ENCODE peak calls at places on chromosomes 1 and 21, in ten cellular contexts. One of them, this sample, is unnamed.

GRCh38 chr1:152459596-152460528 is 45.8 kb upstream of the CRNN start:
- DNase-seq in small intestine: peak; percentile 63
- DNase-seq in cardiac muscle cell: no peak
- DNase-seq in kidney: no peak
- DNase-seq in SJCRH30: peak; percentile 72
- DNase-seq in A549: peak; percentile 83
- DNase-seq in spleen: peak; percentile 89
- DNase-seq in ascending aorta: peak; percentile 76
- DNase-seq in Peyer's patch: peak; percentile 77
- DNase-seq in aorta: peak; percentile 90
- DNase-seq in this sample: peak; percentile 78

GRCh38 chr1:151816964-151817730 is 11.9 kb upstream of the LINGO4 start:
- DNase-seq in spleen: no peak
- DNase-seq in SJCRH30: peak; percentile 61
- DNase-seq in aorta: peak; percentile 46
- DNase-seq in Peyer's patch: no peak
- DNase-seq in A549: no peak
- DNase-seq in ascending aorta: no peak
- DNase-seq in small intestine: no peak
- DNase-seq in cardiac muscle cell: no peak
- DNase-seq in kidney: no peak
- DNase-seq in this sample: no peak

GRCh38 chr1:58136502-58136901 is 410.0 kb downstream of the OMA1 start:
- DNase-seq in cardiac muscle cell: no peak
- DNase-seq in small intestine: no peak
- DNase-seq in aorta: no peak
- DNase-seq in spleen: no peak
- DNase-seq in A549: no peak
- DNase-seq in SJCRH30: no peak
- DNase-seq in ascending aorta: no peak
- DNase-seq in Peyer's patch: no peak
- DNase-seq in kidney: no peak
- DNase-seq in this sample: no peak

GRCh38 chr1:31617917-31618746 is 643 bp downstream of the HCRTR1 start:
- DNase-seq in A549: peak; percentile 27
- DNase-seq in spleen: no peak
- DNase-seq in small intestine: peak; percentile 18
- DNase-seq in cardiac muscle cell: peak; percentile 79
- DNase-seq in SJCRH30: peak; percentile 63
- DNase-seq in aorta: peak; percentile 87
- DNase-seq in ascending aorta: no peak
- DNase-seq in kidney: peak; percentile 82
- DNase-seq in Peyer's patch: no peak
- DNase-seq in this sample: peak; percentile 64

GRCh38 chr21:46195595-46196195 is 11.4 kb upstream of the SPATC1L start:
- DNase-seq in A549: no peak
- DNase-seq in kidney: no peak
- DNase-seq in SJCRH30: no peak
- DNase-seq in small intestine: no peak
- DNase-seq in spleen: no peak
- DNase-seq in Peyer's patch: no peak
- DNase-seq in ascending aorta: no peak
- DNase-seq in aorta: peak; percentile 49
- DNase-seq in cardiac muscle cell: no peak
- DNase-seq in this sample: peak; percentile 11

GRCh38 chr21:32772281-32773047 is 909 bp upstream of the PAXBP1 start:
- DNase-seq in A549: no peak
- DNase-seq in small intestine: peak; percentile 77
- DNase-seq in cardiac muscle cell: peak; percentile 13
- DNase-seq in kidney: no peak
- DNase-seq in SJCRH30: peak; percentile 28
- DNase-seq in spleen: peak; percentile 81
- DNase-seq in Peyer's patch: peak; percentile 29
- DNase-seq in ascending aorta: no peak
- DNase-seq in aorta: no peak
- DNase-seq in this sample: peak; percentile 56

GRCh38 chr1:115753371-115753770 is 15.1 kb downstream of the CASQ2 start:
- DNase-seq in spleen: no peak
- DNase-seq in SJCRH30: peak; percentile 55
- DNase-seq in kidney: no peak
- DNase-seq in ascending aorta: no peak
- DNase-seq in Peyer's patch: no peak
- DNase-seq in cardiac muscle cell: no peak
- DNase-seq in A549: no peak
- DNase-seq in small intestine: no peak
- DNase-seq in aorta: no peak
- DNase-seq in this sample: no peak

GRCh38 chr1:8740034-8740449 is 77.4 kb downstream of the RERE start:
- DNase-seq in small intestine: no peak
- DNase-seq in spleen: no peak
- DNase-seq in kidney: no peak
- DNase-seq in aorta: no peak
- DNase-seq in SJCRH30: peak; percentile 48
- DNase-seq in Peyer's patch: no peak
- DNase-seq in A549: no peak
- DNase-seq in cardiac muscle cell: no peak
- DNase-seq in ascending aorta: no peak
- DNase-seq in this sample: no peak

GRCh38 chr1:203934027-203934426 is 72.6 kb downstream of the SNRPE start:
- DNase-seq in A549: no peak
- DNase-seq in small intestine: no peak
- DNase-seq in SJCRH30: no peak
- DNase-seq in cardiac muscle cell: no peak
- DNase-seq in aorta: no peak
- DNase-seq in ascending aorta: no peak
- DNase-seq in kidney: no peak
- DNase-seq in spleen: no peak
- DNase-seq in Peyer's patch: no peak
- DNase-seq in this sample: no peak

GRCh38 chr1:203932559-203932958 is 71.2 kb downstream of the SNRPE start:
- DNase-seq in A549: no peak
- DNase-seq in aorta: no peak
- DNase-seq in ascending aorta: no peak
- DNase-seq in small intestine: no peak
- DNase-seq in spleen: no peak
- DNase-seq in SJCRH30: no peak
- DNase-seq in cardiac muscle cell: no peak
- DNase-seq in kidney: no peak
- DNase-seq in Peyer's patch: no peak
- DNase-seq in this sample: no peak

GRCh38 chr1:203931953-203932352 is 70.6 kb downstream of the SNRPE start:
- DNase-seq in spleen: no peak
- DNase-seq in A549: no peak
- DNase-seq in SJCRH30: no peak
- DNase-seq in kidney: no peak
- DNase-seq in cardiac muscle cell: peak; percentile 1
- DNase-seq in small intestine: no peak
- DNase-seq in aorta: no peak
- DNase-seq in Peyer's patch: no peak
- DNase-seq in ascending aorta: no peak
- DNase-seq in this sample: no peak

GRCh38 chr1:203935286-203935685 is 73.9 kb downstream of the SNRPE start:
- DNase-seq in small intestine: no peak
- DNase-seq in spleen: no peak
- DNase-seq in ascending aorta: no peak
- DNase-seq in aorta: no peak
- DNase-seq in A549: no peak
- DNase-seq in kidney: no peak
- DNase-seq in SJCRH30: no peak
- DNase-seq in cardiac muscle cell: no peak
- DNase-seq in Peyer's patch: no peak
- DNase-seq in this sample: no peak

DNA sequence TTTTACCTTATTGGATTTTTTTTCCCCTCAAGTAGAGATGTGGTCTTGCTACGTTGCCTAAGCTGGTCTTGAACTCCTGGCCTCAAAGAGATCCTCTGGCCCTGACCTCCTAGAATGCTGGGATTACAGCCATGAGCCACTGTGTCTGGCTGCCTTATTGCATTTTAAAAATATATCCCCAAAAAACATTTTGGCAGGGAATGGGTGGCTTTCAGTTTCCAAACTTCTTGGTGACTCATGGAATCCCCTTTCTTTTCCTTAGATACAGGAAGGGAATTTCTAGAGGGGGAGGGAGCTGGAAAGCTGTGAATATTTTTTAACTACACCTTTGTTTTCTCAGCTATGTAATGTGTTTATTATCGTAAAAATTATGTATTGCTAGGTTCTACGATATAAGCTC is 73.3 kb downstream of the SNRPE start:
- DNase-seq in aorta: no peak
- DNase-seq in A549: no peak
- DNase-seq in cardiac muscle cell: no peak
- DNase-seq in Peyer's patch: no peak
- DNase-seq in kidney: no peak
- DNase-seq in SJCRH30: no peak
- DNase-seq in spleen: no peak
- DNase-seq in ascending aorta: no peak
- DNase-seq in small intestine: no peak
- DNase-seq in this sample: no peak
- H3K4me3 ChIP-seq in aorta: no peak overlapping the region
- H3K4me3 ChIP-seq in A549: no peak overlapping the region
- H3K4me3 ChIP-seq in cardiac muscle cell: no peak overlapping the region
- H3K4me3 ChIP-seq in Peyer's patch: no peak overlapping the region
- H3K4me3 ChIP-seq in kidney: no peak overlapping the region
- H3K4me3 ChIP-seq in SJCRH30: no peak overlapping the region
- H3K4me3 ChIP-seq in spleen: no peak overlapping the region
- H3K4me3 ChIP-seq in ascending aorta: no peak overlapping the region
- H3K4me3 ChIP-seq in small intestine: no peak overlapping the region
- H3K4me3 ChIP-seq in this sample: no peak overlapping the region

GRCh38 chr1:66276229-66276628 is 257.7 kb upstream of the SGIP1 start:
- DNase-seq in A549: no peak
- DNase-seq in SJCRH30: no peak
- DNase-seq in aorta: no peak
- DNase-seq in small intestine: peak; percentile 52
- DNase-seq in Peyer's patch: no peak
- DNase-seq in spleen: no peak
- DNase-seq in kidney: no peak
- DNase-seq in ascending aorta: no peak
- DNase-seq in cardiac muscle cell: no peak
- DNase-seq in this sample: no peak

GRCh38 chr1:66275083-66275482 is 258.9 kb upstream of the SGIP1 start:
- DNase-seq in SJCRH30: no peak
- DNase-seq in cardiac muscle cell: no peak
- DNase-seq in ascending aorta: no peak
- DNase-seq in aorta: no peak
- DNase-seq in small intestine: peak; percentile 23
- DNase-seq in kidney: no peak
- DNase-seq in A549: no peak
- DNase-seq in spleen: no peak
- DNase-seq in Peyer's patch: no peak
- DNase-seq in this sample: no peak

GRCh38 chr1:66275601-66276023 is 258.3 kb upstream of the SGIP1 start:
- DNase-seq in A549: no peak
- DNase-seq in SJCRH30: no peak
- DNase-seq in kidney: no peak
- DNase-seq in small intestine: no peak
- DNase-seq in spleen: no peak
- DNase-seq in ascending aorta: peak; percentile 68
- DNase-seq in cardiac muscle cell: no peak
- DNase-seq in aorta: no peak
- DNase-seq in Peyer's patch: no peak
- DNase-seq in this sample: no peak

GRCh38 chr1:66281808-66282207 is 252.1 kb upstream of the SGIP1 start:
- DNase-seq in kidney: no peak
- DNase-seq in SJCRH30: no peak
- DNase-seq in Peyer's patch: no peak
- DNase-seq in ascending aorta: no peak
- DNase-seq in A549: no peak
- DNase-seq in spleen: no peak
- DNase-seq in cardiac muscle cell: no peak
- DNase-seq in small intestine: no peak
- DNase-seq in aorta: no peak
- DNase-seq in this sample: no peak

GRCh38 chr1:66278260-66279046 is 255.5 kb upstream of the SGIP1 start:
- DNase-seq in kidney: no peak
- DNase-seq in A549: no peak
- DNase-seq in aorta: no peak
- DNase-seq in spleen: no peak
- DNase-seq in Peyer's patch: no peak
- DNase-seq in cardiac muscle cell: no peak
- DNase-seq in SJCRH30: peak; percentile 52
- DNase-seq in ascending aorta: no peak
- DNase-seq in small intestine: no peak
- DNase-seq in this sample: no peak
- H3K4me1 ChIP-seq in kidney: no peaks in the 10 kb centered on the region
- H3K4me1 ChIP-seq in A549: peaks cover 67% of the 10 kb centered on the region
- H3K4me1 ChIP-seq in aorta: peaks cover 7% of the 10 kb centered on the region
- H3K4me1 ChIP-seq in spleen: peaks cover 85% of the 10 kb centered on the region
- H3K4me1 ChIP-seq in Peyer's patch: no peaks in the 10 kb centered on the region
- H3K4me1 ChIP-seq in cardiac muscle cell: peaks cover 26% of the 10 kb centered on the region
- H3K4me1 ChIP-seq in SJCRH30: peaks cover 10% of the 10 kb centered on the region
- H3K4me1 ChIP-seq in ascending aorta: peaks cover 5% of the 10 kb centered on the region
- H3K4me1 ChIP-seq in small intestine: peaks cover 13% of the 10 kb centered on the region
- H3K4me1 ChIP-seq in this sample: no peaks in the 10 kb centered on the region

DNA sequence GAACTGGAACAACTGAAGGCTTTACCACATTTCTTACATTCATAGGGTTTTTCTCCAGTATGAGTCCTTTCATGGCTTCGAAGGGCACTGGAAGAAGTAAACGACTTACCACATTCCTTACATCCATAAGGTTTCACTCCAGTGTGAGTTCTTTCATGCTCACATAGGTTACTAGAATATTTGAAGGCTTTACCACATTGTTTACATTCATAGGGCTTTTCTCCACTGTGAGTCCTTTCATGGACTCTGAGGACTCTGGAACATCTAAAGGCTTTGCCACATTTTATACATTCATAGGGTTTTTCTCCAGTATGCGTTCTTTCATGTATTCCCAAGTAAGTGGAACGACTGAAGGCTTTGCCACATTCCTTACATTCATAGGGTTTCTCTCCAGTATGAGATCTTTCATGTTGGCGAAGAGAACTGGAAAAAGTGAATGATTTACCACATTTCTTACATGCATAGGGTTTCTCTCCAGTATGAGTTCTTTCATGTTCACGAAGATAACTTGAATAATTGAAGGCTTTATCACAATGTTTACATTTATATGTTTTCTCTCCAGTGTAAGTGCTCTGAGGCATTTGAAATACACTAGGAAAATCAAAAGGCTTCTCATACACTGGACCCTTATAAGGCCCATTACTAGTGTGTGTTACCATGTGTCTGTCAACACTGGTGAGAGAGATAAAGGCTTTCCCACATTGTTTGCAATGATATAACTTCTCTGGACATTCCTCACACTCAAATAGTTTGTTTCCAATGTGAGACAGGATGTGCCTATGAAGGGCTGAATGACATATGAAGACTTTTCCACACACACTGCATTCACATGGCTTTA is 29.8 kb upstream of the ZNF695 start:
- DNase-seq in A549: peak; percentile 23
- DNase-seq in aorta: no peak
- DNase-seq in SJCRH30: no peak
- DNase-seq in kidney: no peak
- DNase-seq in Peyer's patch: no peak
- DNase-seq in ascending aorta: no peak
- DNase-seq in spleen: no peak
- DNase-seq in cardiac muscle cell: no peak
- DNase-seq in small intestine: no peak
- DNase-seq in this sample: no peak
- H3K9me3 ChIP-seq in A549: peaks cover 89% of the 10 kb centered on the region
- H3K9me3 ChIP-seq in aorta: peaks cover 12% of the 10 kb centered on the region
- H3K9me3 ChIP-seq in SJCRH30: peaks cover 35% of the 10 kb centered on the region
- H3K9me3 ChIP-seq in kidney: peaks cover 65% of the 10 kb centered on the region
- H3K9me3 ChIP-seq in Peyer's patch: no peaks in the 10 kb centered on the region
- H3K9me3 ChIP-seq in ascending aorta: peaks cover 20% of the 10 kb centered on the region
- H3K9me3 ChIP-seq in spleen: peaks cover 92% of the 10 kb centered on the region
- H3K9me3 ChIP-seq in cardiac muscle cell: peaks cover 4% of the 10 kb centered on the region
- H3K9me3 ChIP-seq in small intestine: peaks cover 1% of the 10 kb centered on the region
- H3K9me3 ChIP-seq in this sample: peaks cover 92% of the 10 kb centered on the region

DNA sequence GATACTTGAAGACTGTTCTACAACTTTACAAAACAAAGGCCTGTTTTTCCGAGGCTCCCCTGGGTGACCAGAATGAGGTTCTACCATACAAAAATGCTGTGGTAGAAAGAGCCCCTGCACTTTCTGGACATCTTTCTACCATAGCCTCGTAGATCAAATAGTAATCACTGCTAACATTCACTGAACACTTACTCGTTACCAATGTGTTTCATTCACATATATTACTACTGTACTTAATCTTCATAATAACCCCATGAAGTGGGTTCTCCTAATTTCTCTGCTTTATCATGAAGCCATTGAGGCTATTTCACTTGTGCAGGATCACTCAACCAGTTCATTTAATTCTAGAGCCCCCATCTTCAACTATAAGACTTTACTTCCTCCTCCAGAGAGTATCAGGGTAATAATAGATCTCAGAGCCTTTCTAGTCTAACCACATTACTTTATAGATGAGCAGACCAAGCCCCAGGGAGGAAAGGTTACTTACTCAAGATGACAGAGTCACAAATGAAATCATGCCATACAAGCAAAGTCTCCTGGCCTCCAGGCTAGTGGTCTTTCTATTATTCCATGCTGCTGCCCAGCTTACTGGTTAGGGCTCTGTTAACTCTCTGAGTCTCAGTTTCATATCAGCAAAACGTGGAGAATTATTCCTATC is 46.7 kb upstream of the OSBPL9 start:
- DNase-seq in small intestine: peak; percentile 43
- DNase-seq in ascending aorta: no peak
- DNase-seq in kidney: no peak
- DNase-seq in SJCRH30: no peak
- DNase-seq in cardiac muscle cell: no peak
- DNase-seq in spleen: no peak
- DNase-seq in Peyer's patch: no peak
- DNase-seq in A549: no peak
- DNase-seq in aorta: no peak
- DNase-seq in this sample: no peak
- H3K4me3 ChIP-seq in small intestine: no peak overlapping the region
- H3K4me3 ChIP-seq in ascending aorta: no peak overlapping the region
- H3K4me3 ChIP-seq in kidney: no peak overlapping the region
- H3K4me3 ChIP-seq in SJCRH30: no peak overlapping the region
- H3K4me3 ChIP-seq in cardiac muscle cell: no peak overlapping the region
- H3K4me3 ChIP-seq in spleen: no peak overlapping the region
- H3K4me3 ChIP-seq in Peyer's patch: no peak overlapping the region
- H3K4me3 ChIP-seq in A549: no peak overlapping the region
- H3K4me3 ChIP-seq in aorta: no peak overlapping the region
- H3K4me3 ChIP-seq in this sample: no peak overlapping the region